ENCODE peak calls at places on chromosome 20, in six cellular contexts. A, J, U, C, O and S are unnamed samples.

GRCh38 chr20:36506253-36506652 is 35.1 kb upstream of the MYL9 start:
- ATAC-seq in O (no peak), U (no peak), C (no peak), A (no peak), J (peak; percentile 77), S (no peak)

GRCh38 chr20:38049800-38050199 is 16.3 kb downstream of the RPRD1B start:
- ATAC-seq in J (no peak), A (peak; percentile 70), C (no peak), O (peak; percentile 67), U (peak; percentile 41), S (no peak)

GRCh38 chr20:21111416-21111815 is 5.3 kb upstream of the LINC00237 start:
- ATAC-seq in C (no peak), A (no peak), U (no peak), J (no peak), O (no peak), S (no peak)

GRCh38 chr20:57586370-57586793 is 25.5 kb downstream of the PCK1 start:
- ATAC-seq in C (no peak), A (no peak), U (no peak), J (no peak), O (no peak), S (no peak)

GRCh38 chr20:60901831-60902230 is 350.2 kb upstream of the CDH4 start:
- ATAC-seq in O (no peak), C (no peak), J (no peak), A (no peak), U (no peak), S (no peak)

GRCh38 chr20:64010711-64011237 is 25.2 kb upstream of the C20orf204 start:
- ATAC-seq in U (no peak), O (no peak), A (no peak), C (no peak), J (no peak), S (no peak)

GRCh38 chr20:50711113-50711825 is 19.9 kb upstream of the RIPOR3 start:
- ATAC-seq in J (no peak), A (no peak), U (peak; percentile 27), C (no peak), O (no peak), S (no peak)

GRCh38 chr20:40689943-40690835 is 1.2 kb upstream of the MAFB start:
- ATAC-seq in J (peak; percentile 45), U (peak; percentile 74), C (peak; percentile 58), A (peak; percentile 65), O (peak; percentile 61), S (peak; percentile 62)

GRCh38 chr20:4896119-4896700 is 105.1 kb downstream of the SLC23A2 start:
- ATAC-seq in J (no peak), A (no peak), C (no peak), U (no peak), O (no peak), S (no peak)